ENCODE peak calls at places on chromosomes 16 and 17, in four cellular contexts. P is hepatocyte, G is mucosa of descending colon, O is fibroblast of the aortic adventitia. R is an unnamed sample.

GRCh38 chr16:86974120-86974519 is 343.1 kb downstream of the C16orf95 start:
- DNase-seq in P (no peak), O (no peak), G (no peak), R (no peak)

GRCh38 chr16:1343428-1344242 is 8.0 kb downstream of the TSR3 start:
- DNase-seq in O (no peak), G (peak; percentile 33), P (no peak), R (no peak)

GRCh38 chr17:3049705-3050295 is 13.6 kb downstream of the OR1D5 start:
- DNase-seq in O (no peak), G (no peak), P (no peak), R (no peak)

GRCh38 chr17:39706921-39707337 is 7.1 kb downstream of the ERBB2 start:
- DNase-seq in P (no peak), G (peak; percentile 70), O (no peak), R (no peak)

GRCh38 chr17:82848022-82848592 is 8.3 kb upstream of the ZNF750 start:
- DNase-seq in P (peak; percentile 50), G (peak; percentile 75), O (peak; percentile 24), R (peak; percentile 92)

GRCh38 chr16:19073863-19074262 is 6.4 kb downstream of the COQ7 start:
- DNase-seq in P (no peak), O (no peak), G (no peak), R (no peak)

GRCh38 chr17:49071106-49071505 is 61.5 kb upstream of the B4GALNT2 start:
- DNase-seq in P (no peak), G (no peak), O (peak; percentile 24), R (no peak)

GRCh38 chr16:72467157-72467759 is 295.3 kb upstream of the PMFBP1 start:
- DNase-seq in G (peak; percentile 35), O (peak; percentile 80), P (peak; percentile 60), R (no peak)

GRCh38 chr17:56973520-56973919 is 4.4 kb upstream of the SCPEP1 start:
- DNase-seq in O (peak; percentile 23), P (no peak), G (no peak), R (no peak)

GRCh38 chr16:2253293-2253692 is 1.9 kb upstream of the ECI1 start:
- DNase-seq in G (no peak), P (no peak), O (no peak), R (no peak)

GRCh38 chr17:46873941-46874645 is 22.7 kb downstream of the WNT9B start:
- DNase-seq in O (no peak), G (no peak), P (no peak), R (no peak)

GRCh38 chr16:19014456-19014855 is 30.7 kb downstream of the TMC7 start:
- DNase-seq in O (peak; percentile 14), P (no peak), G (peak; percentile 36), R (no peak)

GRCh38 chr16:54165174-54165911 is 121.2 kb downstream of the IRX3 start:
- DNase-seq in G (no peak), P (no peak), O (no peak), R (no peak)

GRCh38 chr16:86019446-86020047 is 120.6 kb downstream of the IRF8 start:
- DNase-seq in P (no peak), G (no peak), O (no peak), R (peak; percentile 34)

GRCh38 chr17:80832266-80832676 is 159.4 kb upstream of the CHMP6 start:
- DNase-seq in O (peak; percentile 77), G (peak; percentile 25), P (peak; percentile 58), R (no peak)

GRCh38 chr16:8026450-8026849 is 563.9 kb downstream of the TMEM114 start:
- DNase-seq in O (no peak), P (peak; percentile 34), G (peak; percentile 7), R (no peak)

GRCh38 chr17:42120161-42121065 is 754 bp downstream of the KAT2A start:
- DNase-seq in O (no peak), G (peak; percentile 27), P (no peak), R (no peak)

GRCh38 chr17:15048933-15049539 is 216.1 kb downstream of the PMP22 start:
- DNase-seq in G (no peak), P (no peak), O (no peak), R (no peak)

GRCh38 chr16:53768593-53768992 is 64.6 kb downstream of the FTO start:
- DNase-seq in G (no peak), P (peak; percentile 20), O (peak; percentile 81), R (no peak)

GRCh38 chr17:33169580-33170285 is 123.4 kb downstream of the ASIC2 start:
- DNase-seq in O (peak; percentile 50), G (no peak), P (no peak), R (no peak)

GRCh38 chr16:27238591-27238990 is 30.0 kb downstream of the NSMCE1 start:
- DNase-seq in O (no peak), G (no peak), P (no peak), R (no peak)

DNA sequence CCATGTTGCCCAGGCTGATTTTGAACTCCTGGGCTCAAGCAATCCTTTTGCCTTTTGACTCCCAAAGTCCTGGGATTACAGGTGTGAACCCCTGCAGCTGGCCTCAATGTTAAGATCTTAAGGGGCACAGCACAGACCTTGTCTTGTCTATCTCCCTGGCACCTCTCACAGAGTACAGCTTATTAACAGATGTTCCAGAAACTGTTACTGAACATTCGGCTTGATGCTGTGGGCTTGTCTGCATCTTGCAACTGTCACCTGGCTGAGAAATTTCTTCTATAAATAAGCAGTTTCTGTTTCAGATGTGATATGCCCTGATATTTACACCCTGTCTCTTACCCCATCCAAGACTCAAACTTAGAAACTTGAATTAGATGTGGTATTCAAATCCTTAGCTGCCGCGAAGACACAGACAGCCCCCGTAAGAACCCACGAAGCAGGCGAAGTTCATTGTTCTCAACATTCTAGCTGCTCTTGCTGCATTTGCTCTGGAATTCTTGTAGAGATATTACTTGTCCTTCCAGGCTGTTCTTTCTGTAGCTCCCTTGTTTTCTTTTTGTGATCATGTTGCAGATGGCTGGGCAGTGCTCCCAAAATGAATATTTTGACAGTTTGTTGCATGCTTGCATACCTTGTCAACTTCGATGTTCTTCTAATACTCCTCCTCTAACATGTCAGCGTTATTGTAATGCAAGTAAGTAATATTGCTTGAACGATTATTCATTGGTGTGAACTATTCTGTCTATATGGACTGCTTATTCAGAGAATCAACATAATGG is at the start of gene TNFRSF17:
- DNase-seq in O (no peak), G (no peak), P (no peak), R (peak; percentile 1)
- H3K4me3 ChIP-seq in O (no peak within 1 kb of the TSS), G (no peak within 1 kb of the TSS), P (no peak within 1 kb of the TSS), R (no peak within 1 kb of the TSS)

GRCh38 chr17:29241015-29241963 is 5.4 kb upstream of the CRYBA1 start:
- DNase-seq in P (peak; percentile 77), G (peak; percentile 21), O (peak; percentile 96), R (peak; percentile 89)
- TF ChIP-seq CTCF in P (no peak), G (no peak), O (no peak), R (no peak)

GRCh38 chr17:67680445-67681224 is 37.1 kb upstream of the NOL11 start:
- DNase-seq in G (no peak), O (no peak), P (no peak), R (no peak)
- H3K4me3 ChIP-seq in G (no peak overlapping the region), O (no peak overlapping the region), P (no peak overlapping the region), R (no peak overlapping the region)

DNA sequence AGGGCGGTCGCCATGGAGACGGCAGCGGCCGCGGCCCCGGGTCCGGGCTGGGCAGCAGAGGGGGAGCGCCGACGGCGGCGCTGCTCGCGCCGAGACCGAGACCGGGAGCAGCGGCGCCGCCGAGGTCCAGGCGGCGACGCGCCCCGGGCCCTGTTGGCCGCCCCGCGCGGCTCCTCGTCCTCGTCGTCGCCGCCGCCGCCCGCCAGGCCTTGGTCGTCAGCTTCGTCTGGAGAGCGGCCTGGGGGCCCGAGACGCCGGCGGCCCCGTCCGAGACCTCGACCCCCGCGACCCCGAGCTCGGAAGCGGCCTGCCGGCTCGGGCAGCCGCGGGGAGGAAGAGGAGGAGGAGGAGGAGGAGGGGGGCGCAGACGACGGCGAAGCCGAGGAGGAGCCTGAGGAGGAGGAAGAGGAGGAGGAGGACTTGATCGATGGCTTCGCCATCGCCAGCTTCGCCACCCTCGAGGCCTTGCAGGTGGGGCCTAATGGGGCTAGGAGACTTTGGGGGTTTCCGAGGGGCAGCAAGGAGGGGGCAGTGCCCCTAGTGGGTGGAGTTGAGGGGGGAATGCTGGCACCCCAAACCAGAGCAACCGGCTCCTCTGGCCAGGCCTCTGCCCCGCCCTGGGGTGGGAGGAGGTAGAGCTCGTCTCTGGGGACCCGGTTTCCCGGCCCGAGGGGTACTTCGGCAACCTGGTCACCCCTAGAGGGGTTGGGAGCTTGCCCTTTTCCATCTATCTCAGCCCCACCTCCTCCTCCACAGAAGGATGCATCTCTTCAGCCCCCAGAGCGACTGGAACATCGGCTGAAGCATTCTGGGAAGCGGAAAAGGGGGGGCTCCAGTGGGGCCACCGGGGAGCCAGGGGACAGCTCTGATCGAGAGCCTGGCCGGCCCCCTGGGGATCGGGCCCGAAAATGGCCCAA is 1.5 kb downstream of the FBRS start:
- DNase-seq in P (no peak), O (no peak), G (peak; percentile 49), R (no peak)
- TF ChIP-seq CTCF in P (no peak), O (no peak), G (no peak), R (peak; percentile 6)

GRCh38 chr16:50384500-50385122 is 15.8 kb upstream of the BRD7 start:
- DNase-seq in G (no peak), P (no peak), O (no peak), R (no peak)
- H3K4me3 ChIP-seq in G (no peak overlapping the region), P (no peak overlapping the region), O (no peak overlapping the region), R (no peak overlapping the region)

GRCh38 chr16:58466396-58466795 is 33.5 kb upstream of the NDRG4 start:
- DNase-seq in G (no peak), P (no peak), O (no peak), R (no peak)

GRCh38 chr16:58464047-58464915 is 35.7 kb upstream of the NDRG4 start:
- DNase-seq in O (no peak), P (peak; percentile 59), G (no peak), R (no peak)

GRCh38 chr16:58465817-58466216 is 34.1 kb upstream of the NDRG4 start:
- DNase-seq in G (no peak), P (no peak), O (no peak), R (no peak)

GRCh38 chr16:58462997-58463891 is 36.7 kb upstream of the NDRG4 start:
- DNase-seq in O (no peak), P (no peak), G (no peak), R (no peak)

DNA sequence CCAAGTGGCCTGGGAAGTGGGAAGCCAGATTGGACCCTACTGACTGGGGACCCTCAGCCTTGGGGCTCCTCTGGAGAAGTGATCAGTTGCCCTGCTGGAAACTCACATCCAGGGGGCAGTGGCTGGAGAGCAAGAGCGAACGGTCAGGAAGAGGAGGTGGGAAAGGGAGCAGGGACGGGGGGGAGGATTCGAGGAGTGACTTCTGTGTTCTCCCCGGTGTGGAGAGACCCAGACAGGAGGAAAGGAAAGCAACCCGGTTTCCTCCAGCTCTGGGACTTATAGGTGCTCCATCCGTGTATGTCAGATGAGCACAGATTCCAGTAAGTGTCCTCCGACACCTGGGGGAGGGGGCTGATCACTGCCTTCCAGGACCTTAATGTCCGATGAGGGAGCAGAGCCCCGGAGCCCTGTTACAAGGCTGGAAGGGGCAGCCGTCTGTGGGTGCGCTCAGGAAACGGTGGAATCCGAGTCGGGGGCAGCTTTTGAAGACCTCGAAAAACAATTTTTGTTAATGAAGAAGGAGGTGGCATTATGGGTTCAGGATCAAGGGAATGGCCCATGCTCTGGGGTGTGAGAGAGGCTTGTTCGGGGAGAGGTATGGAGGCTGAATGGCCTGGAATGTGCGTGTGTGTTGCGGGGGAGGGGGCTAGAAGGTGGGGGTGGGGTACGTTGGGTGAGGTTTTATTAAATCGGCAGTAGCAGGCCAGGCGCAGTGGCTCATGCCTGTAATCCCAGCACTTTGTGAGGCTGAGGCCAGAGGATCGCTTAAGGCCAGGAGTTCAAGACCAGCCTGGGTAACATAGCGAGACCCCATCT is 34.8 kb upstream of the NDRG4 start:
- DNase-seq in G (no peak), P (no peak), O (no peak), R (no peak)
- TF ChIP-seq CTCF in G (no peak), P (no peak), O (peak; percentile 31), R (no peak)

GRCh38 chr17:68491864-68492263 is 20.4 kb upstream of the PRKAR1A start:
- DNase-seq in G (peak; percentile 63), P (no peak), O (no peak), R (no peak)
- H3K4me3 ChIP-seq in G (no peak overlapping the region), P (no peak overlapping the region), O (no peak overlapping the region), R (no peak overlapping the region)

GRCh38 chr17:64020068-64020766 is at the start of gene ICAM2:
- DNase-seq in O (no peak), P (no peak), G (peak; percentile 81), R (peak; percentile 34)
- TF ChIP-seq CTCF in O (no peak), P (no peak), G (no peak), R (no peak)